ENCODE peak calls at places on chromosomes 5 and 9, in nine cellular contexts. R, T, O, B, W, P, S, Q and D are unnamed samples.

GRCh38 chr5:34712565-34712964 is 56.4 kb downstream of the RAI14 start:
- DNase-seq in T (no peak), O (no peak), P (no peak), Q (no peak), W (no peak), S (no peak), B (no peak), R (no peak), D (no peak)

GRCh38 chr5:38447786-38448185 is 108.7 kb downstream of the LIFR start:
- DNase-seq in P (no peak), O (no peak), S (no peak), B (no peak), Q (no peak), W (no peak), T (no peak), R (no peak), D (no peak)

GRCh38 chr9:112761912-112762651 is 11.5 kb downstream of the SNX30 start:
- DNase-seq in S (no peak), W (no peak), O (no peak), P (no peak), B (no peak), R (no peak), T (no peak), Q (no peak), D (no peak)

GRCh38 chr9:5870691-5871090 is 20.0 kb upstream of the MLANA start:
- DNase-seq in O (no peak), S (no peak), T (no peak), P (no peak), Q (no peak), W (no peak), R (no peak), B (no peak), D (no peak)

GRCh38 chr5:87574106-87574505 is 161.4 kb upstream of the CCNH start:
- DNase-seq in W (no peak), Q (no peak), S (no peak), T (no peak), B (no peak), P (no peak), R (no peak), O (no peak), D (no peak)

GRCh38 chr9:82961504-82962125 is 101.3 kb downstream of the RASEF start:
- DNase-seq in T (no peak), P (peak), O (no peak), S (peak), R (peak), B (peak), W (peak), Q (no peak), D (peak)

GRCh38 chr9:17776735-17777134 is 197.9 kb downstream of the SH3GL2 start:
- DNase-seq in B (no peak), T (no peak), Q (no peak), R (no peak), P (no peak), W (no peak), O (no peak), S (no peak), D (no peak)

GRCh38 chr5:122077451-122078115 is 476 bp downstream of the LOX start:
- DNase-seq in S (peak), R (no peak), T (peak), W (no peak), O (no peak), Q (no peak), P (no peak), B (no peak), D (no peak)

GRCh38 chr5:52783226-52783959 is 4.3 kb upstream of the ITGA1 start:
- DNase-seq in O (no peak), R (no peak), B (no peak), W (no peak), Q (no peak), S (peak), P (no peak), T (peak), D (no peak)

GRCh38 chr5:128174951-128175350 is 91.4 kb downstream of the SLC12A2 start:
- DNase-seq in B (no peak), R (no peak), P (no peak), Q (no peak), O (no peak), W (no peak), S (no peak), T (no peak), D (no peak)

GRCh38 chr9:121770415-121771273 is 119.2 kb downstream of the DAB2IP start:
- DNase-seq in S (no peak), Q (no peak), R (no peak), W (no peak), T (no peak), O (no peak), P (no peak), B (no peak), D (no peak)

GRCh38 chr9:127728808-127729207 is 6.3 kb downstream of the TOR2A start:
- DNase-seq in S (no peak), R (no peak), O (no peak), W (no peak), B (no peak), P (no peak), Q (no peak), T (no peak), D (no peak)

GRCh38 chr9:5264219-5264595 is 33.0 kb downstream of the INSL4 start:
- DNase-seq in Q (no peak), B (no peak), T (no peak), O (no peak), P (no peak), R (no peak), S (no peak), W (no peak), D (no peak)

GRCh38 chr5:35783551-35783950 is 73.1 kb upstream of the IL7R start:
- DNase-seq in T (no peak), B (no peak), P (no peak), O (no peak), S (no peak), R (no peak), W (no peak), Q (no peak), D (no peak)

GRCh38 chr9:112443636-112444035 is 43.0 kb upstream of the KIAA1958 start:
- DNase-seq in S (no peak), P (no peak), O (no peak), W (no peak), B (no peak), R (no peak), Q (no peak), T (no peak), D (no peak)

GRCh38 chr9:127769985-127770904 is 8.2 kb downstream of the SH2D3C start:
- DNase-seq in O (no peak), S (no peak), P (peak), T (no peak), R (no peak), B (no peak), Q (no peak), W (no peak), D (no peak)